ENCODE peak calls at places on chromosomes 7 and 10, in eight cellular contexts. U is GM12878; J is CD8-positive, alpha-beta memory T cell; S is colonic mucosa; T is CD4-positive, CD25-positive, alpha-beta regulatory T cell; F is PC-3; L is effector memory CD4-positive, alpha-beta T cell; A is fibroblast of villous mesenchyme. I is an unnamed sample.

GRCh38 chr7:94642838-94643653 is 12.9 kb downstream of the SGCE start:
- DNase-seq in U (no peak), J (no peak), S (no peak), T (no peak), F (peak), L (no peak), A (no peak), I (no peak)

GRCh38 chr10:47298730-47299129 is 1.3 kb upstream of the GDF10 start:
- DNase-seq in U (no peak), J (no peak), S (no peak), T (no peak), F (no peak), L (no peak), A (no peak), I (no peak)

GRCh38 chr7:25194036-25194435 is 34.2 kb downstream of the NPVF start:
- DNase-seq in U (no peak), J (no peak), S (no peak), T (no peak), F (no peak), L (no peak), A (no peak), I (no peak)

GRCh38 chr7:121544199-121544598 is 148.1 kb upstream of the FAM3C start:
- DNase-seq in U (no peak), J (no peak), S (no peak), T (no peak), F (peak), L (no peak), A (no peak), I (no peak)

GRCh38 chr10:32446701-32447406 is 914 bp downstream of the CCDC7 start:
- DNase-seq in U (peak), J (no peak), S (peak), T (peak), F (no peak), L (no peak), A (peak), I (no peak)

GRCh38 chr10:7986851-7987250 is 67.6 kb upstream of the GATA3 start:
- DNase-seq in U (no peak), J (no peak), S (no peak), T (no peak), F (no peak), L (no peak), A (peak), I (no peak)

GRCh38 chr7:96414931-96415292 is 93.0 kb upstream of the SLC25A13 start:
- DNase-seq in U (peak), J (no peak), S (peak), T (peak), F (peak), L (peak), A (peak), I (peak)

GRCh38 chr10:37584643-37585042 is 272.8 kb downstream of the ZNF248 start:
- DNase-seq in U (no peak), J (no peak), S (no peak), T (no peak), F (peak), L (no peak), A (no peak), I (no peak)

GRCh38 chr7:158495780-158496179 is 91.8 kb downstream of the PTPRN2 start:
- DNase-seq in U (no peak), J (no peak), S (no peak), T (peak), F (peak), L (no peak), A (no peak), I (no peak)

GRCh38 chr10:132376394-132376851 is 20.6 kb upstream of the PWWP2B start:
- DNase-seq in U (no peak), J (no peak), S (no peak), T (no peak), F (no peak), L (no peak), A (no peak), I (no peak)

GRCh38 chr7:28980504-28981281 is 22.6 kb upstream of the TRIL start:
- DNase-seq in U (no peak), J (no peak), S (no peak), T (no peak), F (peak), L (no peak), A (no peak), I (no peak)

GRCh38 chr7:93146465-93147127 is 1.6 kb downstream of the SAMD9L start:
- DNase-seq in U (no peak), J (no peak), S (no peak), T (peak), F (no peak), L (no peak), A (peak), I (no peak)

GRCh38 chr7:2003931-2004812 is 228.6 kb downstream of the MAD1L1 start:
- DNase-seq in U (no peak), J (no peak), S (no peak), T (no peak), F (no peak), L (no peak), A (no peak), I (no peak)

GRCh38 chr7:101911800-101912705 is 94.6 kb downstream of the CUX1 start:
- DNase-seq in U (no peak), J (no peak), S (peak), T (no peak), F (no peak), L (no peak), A (peak), I (no peak)

GRCh38 chr10:35540296-35541164 is 64.6 kb upstream of the GJD4 start:
- DNase-seq in U (no peak), J (no peak), S (no peak), T (no peak), F (no peak), L (no peak), A (no peak), I (no peak)

GRCh38 chr7:151425670-151426075 is 14.3 kb downstream of the CRYGN start:
- DNase-seq in U (no peak), J (no peak), S (no peak), T (no peak), F (peak), L (no peak), A (peak), I (no peak)

GRCh38 chr10:31871266-31871887 is 57.3 kb downstream of the ARHGAP12 start:
- DNase-seq in U (no peak), J (no peak), S (no peak), T (no peak), F (no peak), L (no peak), A (peak), I (no peak)

GRCh38 chr10:24128066-24128751 is 80.7 kb upstream of the KIAA1217 start:
- DNase-seq in U (no peak), J (no peak), S (no peak), T (no peak), F (no peak), L (no peak), A (no peak), I (no peak)

GRCh38 chr7:130290745-130291144 is 2.2 kb upstream of the CPA4 start:
- DNase-seq in U (no peak), J (no peak), S (no peak), T (no peak), F (peak), L (no peak), A (no peak), I (no peak)

GRCh38 chr10:94053639-94053932 is 59.9 kb downstream of the PLCE1 start:
- DNase-seq in U (no peak), J (no peak), S (no peak), T (no peak), F (no peak), L (no peak), A (no peak), I (no peak)

GRCh38 chr7:138023618-138024333 is 21.9 kb upstream of the CREB3L2 start:
- DNase-seq in U (peak), J (no peak), S (no peak), T (peak), F (no peak), L (no peak), A (no peak), I (no peak)

GRCh38 chr7:118195837-118196474 is 12.0 kb downstream of the LSM8 start:
- DNase-seq in U (no peak), J (peak), S (peak), T (peak), F (peak), L (peak), A (peak), I (peak)

GRCh38 chr7:45216181-45216580 is 58.6 kb downstream of the RAMP3 start:
- DNase-seq in U (no peak), J (no peak), S (no peak), T (no peak), F (no peak), L (no peak), A (no peak), I (no peak)

GRCh38 chr7:54839538-54840213 is 80.7 kb upstream of the SEC61G start:
- DNase-seq in U (no peak), J (no peak), S (peak), T (no peak), F (peak), L (no peak), A (peak), I (no peak)

GRCh38 chr7:42181566-42181965 is 55.4 kb downstream of the GLI3 start:
- DNase-seq in U (no peak), J (no peak), S (no peak), T (no peak), F (no peak), L (no peak), A (no peak), I (no peak)

GRCh38 chr7:48148311-48148710 is 22.9 kb upstream of the ABCA13 start:
- DNase-seq in U (no peak), J (no peak), S (no peak), T (no peak), F (peak), L (no peak), A (no peak), I (no peak)

GRCh38 chr10:118662228-118663035 is 67.0 kb upstream of the PRLHR start:
- DNase-seq in U (no peak), J (no peak), S (no peak), T (peak), F (no peak), L (no peak), A (peak), I (peak)

GRCh38 chr7:25148772-25149575 is 23.9 kb upstream of the CYCS start:
- DNase-seq in U (no peak), J (no peak), S (no peak), T (no peak), F (peak), L (no peak), A (no peak), I (no peak)

GRCh38 chr10:19917756-19918478 is 101.7 kb downstream of the PLXDC2 start:
- DNase-seq in U (no peak), J (no peak), S (no peak), T (no peak), F (no peak), L (no peak), A (no peak), I (no peak)

GRCh38 chr7:139602143-139602722 is 78.7 kb downstream of the CLEC2L start:
- DNase-seq in U (no peak), J (no peak), S (no peak), T (peak), F (peak), L (no peak), A (peak), I (peak)

GRCh38 chr7:145986248-145986874 is 130.2 kb upstream of the CNTNAP2 start:
- DNase-seq in U (no peak), J (no peak), S (no peak), T (no peak), F (peak), L (no peak), A (no peak), I (no peak)

GRCh38 chr7:147008530-147008929 is 891.9 kb downstream of the CNTNAP2 start:
- DNase-seq in U (no peak), J (no peak), S (no peak), T (no peak), F (no peak), L (no peak), A (no peak), I (no peak)

GRCh38 chr7:70334883-70335282 is 736.6 kb downstream of the AUTS2 start:
- DNase-seq in U (no peak), J (no peak), S (no peak), T (peak), F (no peak), L (no peak), A (no peak), I (peak)

GRCh38 chr10:131215776-131216175 is 95.7 kb downstream of the TCERG1L start:
- DNase-seq in U (no peak), J (no peak), S (no peak), T (no peak), F (no peak), L (no peak), A (no peak), I (no peak)

GRCh38 chr7:143322646-143323343 is 6.9 kb downstream of the CLCN1 start:
- DNase-seq in U (no peak), J (no peak), S (no peak), T (no peak), F (no peak), L (no peak), A (peak), I (no peak)

DNA sequence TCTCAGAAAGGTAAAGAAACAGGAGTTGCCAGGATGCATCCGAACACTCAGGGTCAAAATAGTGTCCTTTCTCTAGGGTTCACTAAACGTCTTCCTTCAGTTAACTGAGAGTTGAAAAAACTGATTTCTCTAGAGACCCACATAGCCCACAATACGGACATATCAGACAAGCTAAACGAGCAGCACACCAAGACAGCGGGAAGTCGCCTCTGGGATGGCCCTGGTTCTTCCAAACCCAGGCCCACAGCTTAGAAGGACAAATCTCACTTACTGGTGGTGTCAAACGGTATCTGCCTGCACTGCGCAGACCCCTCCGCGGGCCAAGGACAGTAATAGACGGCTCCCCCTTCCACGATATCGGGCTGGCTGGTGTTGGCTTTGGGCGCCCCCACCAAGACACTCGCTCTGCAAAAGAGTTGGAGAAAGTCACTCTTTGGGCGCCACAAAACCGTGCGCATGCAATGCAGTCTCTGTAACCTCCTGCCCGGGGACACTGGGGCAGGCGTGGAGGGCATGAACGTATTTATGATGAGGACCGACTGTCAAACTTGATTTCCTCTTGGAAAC is 1.1 kb downstream of the ITGA8 start:
- DNase-seq in U (no peak), J (no peak), S (no peak), T (no peak), F (no peak), L (no peak), A (no peak), I (no peak)
- H3K4me3 ChIP-seq in U (no peak), J (no peak), S (peak), T (no peak), F (no peak), L (no peak), A (no peak), I (no peak)

GRCh38 chr10:101690461-101690860 is 4.5 kb downstream of the FBXW4 start:
- DNase-seq in U (no peak), J (no peak), S (no peak), T (no peak), F (no peak), L (no peak), A (no peak), I (no peak)
- H3K4me3 ChIP-seq in U (no peak), J (no peak), S (no peak), T (no peak), F (no peak), L (no peak), A (no peak), I (no peak)

DNA sequence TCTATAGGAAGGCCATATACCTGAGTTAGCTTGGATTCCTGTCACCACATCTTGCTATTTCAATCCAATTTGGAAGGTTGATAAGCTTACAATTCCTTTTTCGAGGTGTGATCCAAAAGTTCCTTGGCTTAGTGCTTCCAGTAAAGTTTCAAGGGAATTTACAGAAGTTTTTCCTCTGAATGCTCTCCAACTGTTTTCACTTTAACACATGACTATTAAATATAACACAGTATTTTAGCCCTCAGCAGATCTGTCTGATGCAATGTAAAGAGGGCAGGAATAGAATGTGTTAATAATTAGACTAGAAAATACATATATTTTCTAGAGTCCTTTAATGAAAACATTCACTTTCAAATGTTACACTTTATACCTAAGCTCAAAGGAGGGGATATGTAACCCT is 171.4 kb downstream of the DKK1 start:
- DNase-seq in U (no peak), J (no peak), S (no peak), T (no peak), F (no peak), L (no peak), A (no peak), I (no peak)
- H3K4me3 ChIP-seq in U (no peak), J (no peak), S (no peak), T (no peak), F (no peak), L (no peak), A (no peak), I (no peak)

DNA sequence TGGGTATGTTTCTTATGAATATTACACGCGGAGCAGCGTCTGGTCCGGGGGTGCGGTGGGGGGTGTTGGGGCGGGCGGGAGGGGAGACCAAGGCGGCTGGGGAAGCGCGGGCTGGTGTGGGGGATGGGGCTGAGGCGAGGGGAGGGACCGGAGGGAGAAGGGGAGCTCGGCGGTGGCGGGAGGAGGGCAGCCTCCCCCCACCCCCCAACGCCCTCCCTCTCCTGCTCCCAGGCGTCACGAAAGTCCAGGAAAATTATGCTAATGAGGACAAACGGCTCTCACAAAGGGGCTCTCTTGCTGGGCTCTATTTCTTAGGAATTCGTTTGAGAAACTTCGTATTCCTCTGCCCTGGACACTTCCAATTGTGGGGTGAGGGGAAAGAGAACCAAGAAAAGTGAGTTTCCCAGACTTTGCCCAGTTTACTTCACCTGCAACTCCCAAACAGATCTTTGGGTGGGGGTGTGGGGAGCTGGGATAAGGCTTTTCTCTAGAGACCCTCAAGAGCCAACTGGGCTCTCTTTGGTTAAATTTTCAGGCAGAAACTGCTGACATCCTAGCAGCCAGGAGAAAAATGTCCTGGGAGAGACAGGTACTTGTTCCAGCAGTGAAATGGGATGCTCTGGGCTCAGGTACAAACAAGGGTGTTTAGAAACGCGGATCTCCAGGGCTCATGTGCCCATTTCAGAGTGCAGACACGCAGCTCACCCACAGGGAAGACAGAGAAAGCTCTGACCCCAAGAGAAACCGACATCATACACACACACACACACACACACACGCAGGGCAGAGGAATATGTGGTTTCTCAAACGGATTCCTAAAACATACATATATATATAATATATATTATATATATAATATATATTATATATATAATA is 11.7 kb upstream of the HOXA2 start:
- DNase-seq in U (no peak), J (no peak), S (peak), T (no peak), F (peak), L (no peak), A (no peak), I (no peak)
- H3K4me3 ChIP-seq in U (no peak), J (no peak), S (peak), T (no peak), F (peak), L (no peak), A (peak), I (no peak)

GRCh38 chr10:45655219-45655618 is 17.4 kb downstream of the ZFAND4 start:
- DNase-seq in U (no peak), J (no peak), S (no peak), T (no peak), F (no peak), L (no peak), A (no peak), I (no peak)
- H3K4me3 ChIP-seq in U (no peak), J (no peak), S (no peak), T (no peak), F (no peak), L (no peak), A (no peak), I (no peak)

GRCh38 chr10:91798736-91799579 is 732 bp downstream of the TNKS2 start:
- DNase-seq in U (no peak), J (peak), S (peak), T (peak), F (peak), L (peak), A (peak), I (peak)

GRCh38 chr10:91799580-91799975 is 1.4 kb downstream of the TNKS2 start:
- DNase-seq in U (no peak), J (no peak), S (no peak), T (no peak), F (peak), L (no peak), A (no peak), I (no peak)

GRCh38 chr10:91800192-91800591 is 2.0 kb downstream of the TNKS2 start:
- DNase-seq in U (no peak), J (no peak), S (no peak), T (no peak), F (no peak), L (no peak), A (no peak), I (no peak)

GRCh38 chr10:91797874-91798735 is at the start of gene TNKS2:
- DNase-seq in U (peak), J (peak), S (peak), T (peak), F (peak), L (peak), A (peak), I (peak)

GRCh38 chr10:91800756-91801155 is 2.5 kb downstream of the TNKS2 start:
- DNase-seq in U (no peak), J (no peak), S (no peak), T (no peak), F (no peak), L (no peak), A (no peak), I (no peak)
- H3K4me3 ChIP-seq in U (no peak), J (no peak), S (no peak), T (peak), F (peak), L (no peak), A (no peak), I (no peak)

I was measured in Jurkat, Clone E6-1.